ENCODE peak calls at places on chromosomes 7 and 10, in five cellular contexts. W, Q, A, U and D are unnamed samples.
A peak's percentile ranks its signal among the peaks of the same experiment; 100 is the strongest.

GRCh38 chr10:33064706-33065105 is 106.7 kb upstream of the ITGB1 start:
- DNase-seq in A (no peak), U (no peak), Q (peak; percentile 6), W (no peak), D (no peak)

GRCh38 chr10:67794909-67795460 is 43.0 kb downstream of the DNAJC12 start:
- DNase-seq in Q (no peak), W (no peak), A (no peak), U (no peak), D (no peak)

GRCh38 chr10:82558208-82558607 is 683.2 kb downstream of the NRG3 start:
- DNase-seq in U (no peak), Q (no peak), W (no peak), A (no peak), D (no peak)

GRCh38 chr10:85967594-85967993 is 399.0 kb downstream of the GRID1 start:
- DNase-seq in Q (no peak), U (no peak), A (no peak), W (peak; percentile 29), D (no peak)

GRCh38 chr7:34747176-34747781 is 89.3 kb downstream of the NPSR1 start:
- DNase-seq in W (no peak), U (no peak), Q (no peak), A (no peak), D (no peak)

GRCh38 chr10:79405221-79405994 is 40.0 kb downstream of the ZCCHC24 start:
- DNase-seq in U (peak; percentile 65), Q (no peak), W (no peak), A (peak; percentile 56), D (peak; percentile 75)

GRCh38 chr7:27202018-27202740 is 2.3 kb upstream of the HOXA13 start:
- DNase-seq in Q (no peak), U (peak; percentile 34), A (no peak), W (no peak), D (no peak)

GRCh38 chr7:111264111-111264868 is 173.4 kb downstream of the LRRN3 start:
- DNase-seq in Q (no peak), A (no peak), W (no peak), U (no peak), D (no peak)

GRCh38 chr7:102296179-102296438 is 9.4 kb downstream of the SH2B2 start:
- DNase-seq in A (no peak), U (no peak), Q (no peak), W (no peak), D (no peak)

GRCh38 chr10:128068398-128069285 is 57.6 kb downstream of the MKI67 start:
- DNase-seq in U (peak; percentile 79), W (no peak), Q (no peak), A (peak; percentile 50), D (peak; percentile 64)

GRCh38 chr10:21824409-21824808 is 179.1 kb downstream of the DNAJC1 start:
- DNase-seq in A (no peak), W (no peak), Q (no peak), U (no peak), D (no peak)

GRCh38 chr10:47241256-47241655 is 58.7 kb upstream of the GDF10 start:
- DNase-seq in A (no peak), W (no peak), U (peak; percentile 14), Q (no peak), D (no peak)

GRCh38 chr10:28241766-28242399 is 61.0 kb downstream of the MPP7 start:
- DNase-seq in A (no peak), W (peak; percentile 68), U (no peak), Q (peak; percentile 70), D (no peak)

GRCh38 chr10:114327537-114328277 is 76.6 kb downstream of the AFAP1L2 start:
- DNase-seq in A (no peak), Q (no peak), W (no peak), U (no peak), D (peak; percentile 79)

GRCh38 chr10:89702121-89702480 is 711 bp downstream of the KIF20B start:
- DNase-seq in A (no peak), W (no peak), U (no peak), Q (peak; percentile 5), D (no peak)

GRCh38 chr7:157549612-157550299 is 213.0 kb downstream of the DNAJB6 start:
- DNase-seq in W (no peak), Q (no peak), U (peak; percentile 69), A (peak; percentile 53), D (peak; percentile 40)

GRCh38 chr7:116630357-116630756 is 41.6 kb upstream of the MET start:
- DNase-seq in Q (no peak), A (no peak), W (no peak), U (no peak), D (no peak)

GRCh38 chr7:116630932-116631449 is 41.0 kb upstream of the MET start:
- DNase-seq in Q (peak; percentile 82), A (peak; percentile 90), U (no peak), W (peak; percentile 96), D (peak; percentile 78)

GRCh38 chr7:116631676-116632075 is 40.3 kb upstream of the MET start:
- DNase-seq in Q (no peak), U (no peak), W (no peak), A (no peak), D (no peak)

GRCh38 chr7:116633131-116633988 is 38.6 kb upstream of the MET start:
- DNase-seq in A (peak; percentile 76), W (no peak), Q (no peak), U (no peak), D (no peak)

DNA sequence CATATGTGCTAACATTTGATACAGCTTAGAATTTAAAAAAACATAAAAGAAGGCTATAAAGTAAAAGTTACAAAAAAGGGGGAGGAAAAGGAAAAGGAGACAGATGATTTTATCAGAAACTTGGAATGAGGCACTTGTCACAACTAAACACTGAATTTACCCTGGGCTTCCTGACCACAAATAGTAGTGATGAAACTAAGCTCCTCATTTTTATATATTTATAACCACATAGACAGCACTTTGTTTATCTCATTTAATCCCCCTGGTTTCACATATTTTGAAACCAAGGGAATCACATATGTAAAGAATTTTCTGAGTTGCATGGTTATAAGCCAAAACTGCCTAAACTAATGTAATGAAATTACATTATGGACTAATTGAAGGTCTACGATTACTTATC is 39.6 kb upstream of the MET start:
- DNase-seq in A (no peak), Q (peak; percentile 54), W (no peak), U (no peak), D (no peak)
- H3K4me3 ChIP-seq in A (no peak overlapping the region), Q (no peak overlapping the region), W (no peak overlapping the region), U (no peak overlapping the region), D (no peak overlapping the region)

DNA sequence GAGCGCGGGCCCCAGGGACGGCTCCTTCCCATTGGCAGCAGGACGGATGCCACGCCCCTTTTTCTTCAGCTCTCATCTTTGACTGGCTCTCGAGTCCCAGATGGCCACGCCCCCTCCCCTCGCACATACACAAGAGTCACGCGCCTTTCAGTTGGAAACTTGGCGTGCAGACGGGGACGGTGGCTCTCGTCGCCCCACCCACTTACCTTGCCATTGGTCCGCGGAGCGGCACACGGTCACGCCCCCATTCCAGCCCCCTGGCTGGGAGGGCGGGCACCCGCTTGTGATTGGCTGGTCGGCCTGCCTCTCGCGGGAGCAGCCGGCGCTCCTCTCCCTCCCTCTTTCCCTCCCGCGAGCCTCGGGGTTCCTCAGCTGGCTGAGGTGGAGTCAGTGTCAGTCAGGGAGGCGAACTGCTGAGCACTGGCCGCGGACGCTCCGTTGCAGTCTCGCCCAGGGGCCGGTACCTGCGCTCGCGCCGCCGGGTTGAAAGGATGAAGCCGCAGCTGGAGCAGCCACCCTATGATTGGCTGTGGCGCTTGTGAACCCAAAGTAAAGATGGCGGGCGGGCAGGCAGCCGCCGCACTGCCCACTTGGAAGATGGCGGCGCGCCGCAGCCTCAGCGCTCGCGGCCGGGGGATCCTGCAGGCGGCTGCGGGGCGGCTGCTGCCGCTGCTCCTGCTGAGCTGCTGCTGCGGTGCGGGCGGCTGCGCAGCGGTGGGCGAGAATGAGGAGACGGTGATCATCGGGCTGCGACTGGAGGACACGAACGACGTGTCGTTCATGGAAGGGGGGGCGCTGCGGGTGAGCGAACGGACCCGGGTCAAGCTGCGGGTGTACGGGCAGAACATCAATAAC is at the start of gene CNNM2:
- DNase-seq in W (peak; percentile 100), U (peak; percentile 99), A (peak; percentile 100), Q (peak; percentile 100), D (peak; percentile 100)
- TF ChIP-seq POLR2A in W (peak; percentile 86), U (no peak), A (peak; percentile 39), Q (peak; percentile 78), D (peak; percentile 58)

GRCh38 chr10:37872283-37872682 is 14.9 kb upstream of the ZNF248 start:
- DNase-seq in Q (no peak), U (no peak), A (no peak), W (no peak), D (no peak)

GRCh38 chr10:37865957-37866671 is 8.7 kb upstream of the ZNF248 start:
- DNase-seq in A (no peak), W (no peak), U (peak; percentile 89), Q (no peak), D (no peak)

GRCh38 chr10:37871143-37871542 is 13.7 kb upstream of the ZNF248 start:
- DNase-seq in W (no peak), U (no peak), A (no peak), Q (no peak), D (no peak)

GRCh38 chr10:37872955-37873354 is 15.5 kb upstream of the ZNF248 start:
- DNase-seq in U (no peak), A (no peak), W (no peak), Q (no peak), D (no peak)

GRCh38 chr10:37871568-37872251 is 14.3 kb upstream of the ZNF248 start:
- DNase-seq in A (no peak), U (no peak), Q (no peak), W (no peak), D (no peak)
- H3K4me3 ChIP-seq in A (no peak overlapping the region), U (no peak overlapping the region), Q (no peak overlapping the region), W (no peak overlapping the region), D (no peak overlapping the region)

GRCh38 chr7:100632951-100633717 is 8.2 kb downstream of the TFR2 start:
- DNase-seq in U (peak; percentile 88), Q (peak; percentile 29), A (no peak), W (no peak), D (peak; percentile 70)
- TF ChIP-seq POLR2A in U (no peak), Q (no peak), A (no peak), W (no peak), D (no peak)

DNA sequence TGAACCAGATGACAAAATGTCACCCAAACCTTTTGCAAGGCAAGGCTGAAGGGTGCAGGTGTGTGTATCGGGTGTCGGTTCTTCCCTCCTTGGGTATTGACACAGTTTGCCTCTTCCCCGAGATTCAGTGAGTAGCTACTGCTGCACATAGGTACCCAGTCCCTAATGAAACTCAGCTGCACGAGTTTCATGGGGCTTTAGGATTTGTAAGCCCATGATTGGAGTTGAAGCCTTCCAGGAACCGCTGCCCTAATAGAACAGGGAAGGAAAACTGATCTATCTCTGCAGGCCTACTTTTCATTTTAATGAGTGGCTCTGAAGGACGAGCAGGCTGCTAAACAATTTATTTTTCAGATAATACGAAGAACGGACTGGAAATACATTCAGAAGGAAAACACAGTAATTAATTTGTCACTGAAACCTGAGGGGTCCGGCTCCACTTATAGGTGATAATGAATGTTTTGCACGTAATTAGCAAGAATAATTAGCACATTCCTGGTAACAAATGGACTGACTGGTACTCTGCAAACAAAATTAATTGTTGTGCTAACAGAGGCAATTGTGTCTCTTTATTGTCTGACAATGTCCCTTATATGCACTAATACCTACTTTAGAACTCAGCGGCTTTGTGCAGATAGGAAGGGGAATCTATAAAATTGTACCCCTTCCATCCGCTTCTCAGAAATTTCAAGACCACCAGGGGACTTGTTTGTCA is 49.6 kb upstream of the FZD8 start:
- DNase-seq in W (no peak), A (no peak), U (no peak), Q (no peak), D (no peak)
- H3K4me3 ChIP-seq in W (no peak overlapping the region), A (no peak overlapping the region), U (no peak overlapping the region), Q (no peak overlapping the region), D (no peak overlapping the region)